ENCODE peak calls at places on chromosomes 16 and 17, in eight cellular contexts. One of them, this sample, is unnamed.

GRCh38 chr16:27436921-27437650 is 35.1 kb downstream of the IL21R start:
- DNase-seq in ovary: peak; percentile 6
- DNase-seq in lower leg skin: peak; percentile 43
- DNase-seq in right lobe of liver: no peak
- DNase-seq in A549: no peak
- DNase-seq in HCT116: no peak
- DNase-seq in IMR-90: no peak
- DNase-seq in H1: no peak
- DNase-seq in this sample: no peak

GRCh38 chr16:6892961-6893360 is 439.7 kb upstream of the RBFOX1 start:
- DNase-seq in A549: no peak
- DNase-seq in lower leg skin: no peak
- DNase-seq in IMR-90: no peak
- DNase-seq in right lobe of liver: no peak
- DNase-seq in H1: no peak
- DNase-seq in HCT116: no peak
- DNase-seq in ovary: no peak
- DNase-seq in this sample: no peak

GRCh38 chr16:11914210-11914758 is 1.5 kb downstream of the GSPT1 start:
- DNase-seq in A549: no peak
- DNase-seq in lower leg skin: no peak
- DNase-seq in right lobe of liver: no peak
- DNase-seq in H1: no peak
- DNase-seq in IMR-90: no peak
- DNase-seq in ovary: no peak
- DNase-seq in HCT116: no peak
- DNase-seq in this sample: no peak

GRCh38 chr16:1393613-1394176 is 20.8 kb downstream of the UNKL start:
- DNase-seq in ovary: no peak
- DNase-seq in A549: no peak
- DNase-seq in HCT116: no peak
- DNase-seq in right lobe of liver: no peak
- DNase-seq in H1: no peak
- DNase-seq in IMR-90: no peak
- DNase-seq in lower leg skin: no peak
- DNase-seq in this sample: no peak

GRCh38 chr17:34306466-34306865 is 12.8 kb upstream of the CCL8 start:
- DNase-seq in IMR-90: peak; percentile 87
- DNase-seq in H1: peak; percentile 19
- DNase-seq in ovary: peak; percentile 35
- DNase-seq in lower leg skin: peak; percentile 76
- DNase-seq in right lobe of liver: no peak
- DNase-seq in HCT116: no peak
- DNase-seq in A549: peak; percentile 22
- DNase-seq in this sample: no peak

GRCh38 chr17:15279011-15279477 is 13.9 kb upstream of the PMP22 start:
- DNase-seq in A549: peak; percentile 82
- DNase-seq in lower leg skin: no peak
- DNase-seq in HCT116: no peak
- DNase-seq in right lobe of liver: no peak
- DNase-seq in ovary: no peak
- DNase-seq in H1: no peak
- DNase-seq in IMR-90: peak; percentile 97
- DNase-seq in this sample: peak; percentile 58

GRCh38 chr16:81530296-81530721 is 85.7 kb downstream of the CMIP start:
- DNase-seq in IMR-90: no peak
- DNase-seq in lower leg skin: no peak
- DNase-seq in H1: no peak
- DNase-seq in HCT116: no peak
- DNase-seq in right lobe of liver: peak; percentile 28
- DNase-seq in A549: no peak
- DNase-seq in ovary: no peak
- DNase-seq in this sample: no peak

GRCh38 chr17:10198509-10199249 is at the start of gene GAS7:
- DNase-seq in IMR-90: peak; percentile 26
- DNase-seq in HCT116: no peak
- DNase-seq in ovary: peak; percentile 72
- DNase-seq in H1: no peak
- DNase-seq in A549: peak; percentile 61
- DNase-seq in lower leg skin: peak; percentile 94
- DNase-seq in right lobe of liver: peak; percentile 65
- DNase-seq in this sample: no peak

GRCh38 chr16:11200523-11201063 is 55.4 kb downstream of the SOCS1 start:
- DNase-seq in A549: no peak
- DNase-seq in right lobe of liver: no peak
- DNase-seq in lower leg skin: no peak
- DNase-seq in H1: no peak
- DNase-seq in IMR-90: no peak
- DNase-seq in ovary: no peak
- DNase-seq in HCT116: no peak
- DNase-seq in this sample: no peak

GRCh38 chr16:65284583-65284982 is 162.7 kb upstream of the CDH11 start:
- DNase-seq in A549: no peak
- DNase-seq in HCT116: no peak
- DNase-seq in ovary: no peak
- DNase-seq in right lobe of liver: no peak
- DNase-seq in H1: no peak
- DNase-seq in IMR-90: peak; percentile 18
- DNase-seq in lower leg skin: no peak
- DNase-seq in this sample: no peak

GRCh38 chr17:4532860-4533521 is 22.2 kb downstream of the MYBBP1A start:
- DNase-seq in H1: no peak
- DNase-seq in A549: no peak
- DNase-seq in right lobe of liver: no peak
- DNase-seq in lower leg skin: no peak
- DNase-seq in IMR-90: no peak
- DNase-seq in ovary: no peak
- DNase-seq in HCT116: no peak
- DNase-seq in this sample: no peak

GRCh38 chr17:4533522-4534502 is 21.4 kb downstream of the MYBBP1A start:
- DNase-seq in ovary: no peak
- DNase-seq in H1: no peak
- DNase-seq in HCT116: no peak
- DNase-seq in IMR-90: no peak
- DNase-seq in lower leg skin: no peak
- DNase-seq in A549: no peak
- DNase-seq in right lobe of liver: peak; percentile 77
- DNase-seq in this sample: no peak

GRCh38 chr17:4531988-4532736 is 23.0 kb downstream of the MYBBP1A start:
- DNase-seq in H1: no peak
- DNase-seq in IMR-90: no peak
- DNase-seq in lower leg skin: no peak
- DNase-seq in right lobe of liver: no peak
- DNase-seq in ovary: no peak
- DNase-seq in HCT116: no peak
- DNase-seq in A549: no peak
- DNase-seq in this sample: no peak

GRCh38 chr17:4529533-4530152 is 25.5 kb downstream of the MYBBP1A start:
- DNase-seq in ovary: no peak
- DNase-seq in A549: no peak
- DNase-seq in HCT116: no peak
- DNase-seq in lower leg skin: no peak
- DNase-seq in IMR-90: no peak
- DNase-seq in H1: no peak
- DNase-seq in right lobe of liver: no peak
- DNase-seq in this sample: no peak

DNA sequence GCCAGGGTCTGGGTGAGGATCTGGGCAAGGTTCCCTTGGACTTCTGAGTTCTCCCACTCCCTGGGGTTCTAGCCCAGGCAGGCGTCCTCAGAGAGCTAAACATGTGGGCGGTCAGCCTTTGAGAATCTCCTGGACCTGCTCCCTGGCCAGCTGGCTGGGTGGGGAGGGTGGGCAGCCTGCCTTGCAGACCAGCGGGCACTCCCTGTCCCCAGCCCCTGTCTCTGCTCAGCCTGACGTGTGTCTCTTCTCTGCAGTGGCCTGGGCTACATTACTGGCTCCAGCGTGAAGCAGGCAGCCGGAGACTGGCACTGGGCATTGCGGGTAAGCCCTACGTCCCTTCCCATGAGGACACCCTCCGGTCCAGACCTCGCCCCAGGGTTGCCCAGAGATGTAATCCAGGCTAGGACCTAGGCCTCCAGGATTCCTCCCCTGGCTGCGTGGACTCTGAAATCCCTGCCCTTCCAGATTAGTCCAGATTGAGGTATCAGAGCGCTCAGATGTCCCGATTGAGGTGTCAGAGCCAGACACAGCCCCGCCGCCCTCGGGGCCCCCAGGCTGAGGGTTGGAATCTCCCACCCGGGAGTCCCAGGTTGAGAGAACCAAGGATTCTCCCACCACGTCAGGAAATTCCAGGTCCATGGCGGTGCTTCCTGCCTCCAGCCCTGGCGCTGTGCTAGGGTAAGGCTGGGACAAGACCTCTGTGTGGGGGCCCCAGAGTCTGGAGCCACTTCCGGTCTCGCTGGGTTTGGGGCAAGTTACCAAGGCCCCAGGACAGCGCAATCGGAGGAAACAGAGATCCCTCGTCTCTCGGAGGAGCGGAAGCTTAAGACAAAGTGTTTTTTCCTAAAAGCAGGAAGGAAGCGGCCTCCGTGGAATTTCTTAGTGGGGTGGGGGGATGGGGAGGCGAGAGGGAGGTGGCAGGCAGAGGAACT is 24.1 kb downstream of the MYBBP1A start:
- DNase-seq in A549: no peak
- DNase-seq in HCT116: no peak
- DNase-seq in ovary: no peak
- DNase-seq in lower leg skin: no peak
- DNase-seq in H1: no peak
- DNase-seq in IMR-90: no peak
- DNase-seq in right lobe of liver: peak; percentile 65
- DNase-seq in this sample: no peak
- TF ChIP-seq POLR2A in A549: no peak
- TF ChIP-seq POLR2A in HCT116: no peak
- TF ChIP-seq POLR2A in ovary: no peak
- TF ChIP-seq POLR2A in lower leg skin: no peak
- TF ChIP-seq POLR2A in H1: no peak
- TF ChIP-seq POLR2A in IMR-90: no peak
- TF ChIP-seq POLR2A in right lobe of liver: no peak
- TF ChIP-seq POLR2A in this sample: no peak

GRCh38 chr16:54928421-54929089 is 2.1 kb upstream of the IRX5 start:
- DNase-seq in A549: peak; percentile 23
- DNase-seq in HCT116: no peak
- DNase-seq in ovary: peak; percentile 51
- DNase-seq in IMR-90: no peak
- DNase-seq in lower leg skin: peak; percentile 96
- DNase-seq in H1: no peak
- DNase-seq in right lobe of liver: peak; percentile 70
- DNase-seq in this sample: peak; percentile 53
- TF ChIP-seq POLR2A in A549: peak; percentile 15
- TF ChIP-seq POLR2A in HCT116: no peak
- TF ChIP-seq POLR2A in ovary: peak; percentile 45
- TF ChIP-seq POLR2A in IMR-90: no peak
- TF ChIP-seq POLR2A in lower leg skin: no peak
- TF ChIP-seq POLR2A in H1: no peak
- TF ChIP-seq POLR2A in right lobe of liver: no peak
- TF ChIP-seq POLR2A in this sample: peak; percentile 36

GRCh38 chr17:43612515-43612914 is 49.2 kb downstream of the MEOX1 start:
- DNase-seq in H1: no peak
- DNase-seq in HCT116: no peak
- DNase-seq in A549: no peak
- DNase-seq in ovary: no peak
- DNase-seq in lower leg skin: no peak
- DNase-seq in right lobe of liver: no peak
- DNase-seq in IMR-90: no peak
- DNase-seq in this sample: no peak

GRCh38 chr17:43608313-43608712 is 53.4 kb downstream of the MEOX1 start:
- DNase-seq in ovary: no peak
- DNase-seq in A549: no peak
- DNase-seq in right lobe of liver: no peak
- DNase-seq in H1: no peak
- DNase-seq in lower leg skin: no peak
- DNase-seq in IMR-90: peak; percentile 70
- DNase-seq in HCT116: no peak
- DNase-seq in this sample: no peak

GRCh38 chr17:43613911-43614310 is 47.8 kb downstream of the MEOX1 start:
- DNase-seq in IMR-90: no peak
- DNase-seq in right lobe of liver: no peak
- DNase-seq in HCT116: no peak
- DNase-seq in lower leg skin: no peak
- DNase-seq in ovary: no peak
- DNase-seq in H1: no peak
- DNase-seq in A549: no peak
- DNase-seq in this sample: no peak

GRCh38 chr17:43611230-43611969 is 50.3 kb downstream of the MEOX1 start:
- DNase-seq in A549: no peak
- DNase-seq in H1: no peak
- DNase-seq in right lobe of liver: no peak
- DNase-seq in ovary: no peak
- DNase-seq in IMR-90: no peak
- DNase-seq in HCT116: no peak
- DNase-seq in lower leg skin: no peak
- DNase-seq in this sample: no peak

GRCh38 chr17:43609613-43610385 is 51.9 kb downstream of the MEOX1 start:
- DNase-seq in H1: no peak
- DNase-seq in ovary: no peak
- DNase-seq in IMR-90: peak; percentile 26
- DNase-seq in A549: no peak
- DNase-seq in right lobe of liver: no peak
- DNase-seq in HCT116: no peak
- DNase-seq in lower leg skin: no peak
- DNase-seq in this sample: no peak
- TF ChIP-seq POLR2A in H1: no peak
- TF ChIP-seq POLR2A in ovary: no peak
- TF ChIP-seq POLR2A in IMR-90: no peak
- TF ChIP-seq POLR2A in A549: no peak
- TF ChIP-seq POLR2A in right lobe of liver: no peak
- TF ChIP-seq POLR2A in HCT116: no peak
- TF ChIP-seq POLR2A in lower leg skin: no peak
- TF ChIP-seq POLR2A in this sample: no peak

DNA sequence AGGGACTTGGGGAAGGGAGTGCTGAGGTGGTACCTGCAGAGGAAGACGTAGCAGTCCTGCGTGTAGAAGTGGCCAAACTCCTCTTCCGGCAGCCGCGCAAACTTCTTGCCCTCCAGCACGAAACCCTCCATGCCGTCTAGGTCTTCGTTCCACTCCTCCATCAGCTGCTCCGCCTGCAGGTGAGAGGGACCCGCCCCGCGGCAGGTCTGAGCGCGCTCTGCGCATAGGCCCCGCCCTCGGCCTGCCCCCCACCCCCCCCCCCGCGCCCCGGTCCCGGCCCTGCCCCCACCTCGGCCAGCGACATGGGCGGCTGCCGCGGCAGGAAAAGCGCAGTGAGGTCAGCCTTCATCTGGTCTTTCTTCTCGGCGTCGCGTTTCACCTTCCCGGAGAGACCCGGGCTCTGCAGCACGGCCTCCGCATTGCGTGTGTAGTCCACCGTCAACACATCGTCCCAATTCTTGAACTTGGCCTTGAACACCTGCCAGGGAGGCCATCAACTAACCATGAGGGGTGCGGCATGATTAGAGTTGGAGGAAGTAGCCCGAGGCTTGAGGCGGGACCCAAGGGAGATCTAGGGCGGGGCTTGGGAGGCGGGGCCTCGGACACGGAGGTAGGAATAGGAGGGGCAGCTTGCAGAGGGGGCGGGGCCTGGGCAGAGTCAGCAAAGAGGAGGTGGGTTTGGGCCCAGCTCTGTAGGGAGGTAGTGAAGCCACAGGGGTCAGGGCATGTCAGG is 11.5 kb downstream of the FLII start:
- DNase-seq in A549: peak; percentile 86
- DNase-seq in IMR-90: peak; percentile 8
- DNase-seq in lower leg skin: peak; percentile 94
- DNase-seq in right lobe of liver: no peak
- DNase-seq in H1: peak; percentile 83
- DNase-seq in HCT116: no peak
- DNase-seq in ovary: peak; percentile 90
- DNase-seq in this sample: peak; percentile 83
- TF ChIP-seq POLR2A in A549: no peak
- TF ChIP-seq POLR2A in IMR-90: no peak
- TF ChIP-seq POLR2A in lower leg skin: no peak
- TF ChIP-seq POLR2A in right lobe of liver: no peak
- TF ChIP-seq POLR2A in H1: no peak
- TF ChIP-seq POLR2A in HCT116: no peak
- TF ChIP-seq POLR2A in ovary: no peak
- TF ChIP-seq POLR2A in this sample: no peak